ENCODE peak calls at places on chromosomes 12 and 14, in four cellular contexts. C is epithelial cell of esophagus; B is MM.1S; U is CD4-positive, alpha-beta memory T cell. E is an unnamed sample.

GRCh38 chr12:40232602-40233001 is 7.8 kb downstream of the LRRK2 start:
- DNase-seq in C (no peak), B (peak; percentile 15), U (no peak), E (no peak)

GRCh38 chr12:34218193-34219045 is 196.1 kb downstream of the ALG10 start:
- DNase-seq in C (peak; percentile 68), B (peak; percentile 71), U (no peak), E (peak; percentile 66)

GRCh38 chr14:20655851-20656250 is 14.4 kb upstream of the OR6S1 start:
- DNase-seq in C (no peak), B (no peak), U (no peak), E (no peak)

GRCh38 chr14:97066068-97066899 is 269.1 kb downstream of the VRK1 start:
- DNase-seq in C (no peak), B (no peak), U (no peak), E (no peak)

GRCh38 chr14:55580401-55581010 is 499 bp downstream of the KTN1 start:
- DNase-seq in C (peak; percentile 21), B (peak; percentile 26), U (peak; percentile 68), E (no peak)

GRCh38 chr12:68749861-68750260 is 3.9 kb downstream of the SLC35E3 start:
- DNase-seq in C (no peak), B (no peak), U (no peak), E (no peak)

GRCh38 chr12:124698211-124698997 is 131.0 kb upstream of the NCOR2 start:
- DNase-seq in C (no peak), B (no peak), U (no peak), E (no peak)

GRCh38 chr12:124625867-124626675 is 58.7 kb upstream of the NCOR2 start:
- DNase-seq in C (peak; percentile 62), B (no peak), U (no peak), E (no peak)

GRCh38 chr12:570949-571794 is 92.1 kb downstream of the NINJ2 start:
- DNase-seq in C (peak; percentile 93), B (no peak), U (no peak), E (no peak)

GRCh38 chr12:5383961-5384360 is 47.9 kb upstream of the NTF3 start:
- DNase-seq in C (no peak), B (no peak), U (no peak), E (no peak)

GRCh38 chr12:110577717-110578521 is 5.2 kb downstream of the PPTC7 start:
- DNase-seq in C (peak; percentile 94), B (no peak), U (peak; percentile 86), E (no peak)

GRCh38 chr14:80605536-80605935 is 336.0 kb downstream of the CEP128 start:
- DNase-seq in C (no peak), B (no peak), U (no peak), E (no peak)

GRCh38 chr14:60637490-60638452 is 11.5 kb downstream of the SIX1 start:
- DNase-seq in C (peak; percentile 33), B (no peak), U (no peak), E (no peak)

GRCh38 chr14:50772361-50772760 is 58.6 kb downstream of the NIN start:
- DNase-seq in C (no peak), B (no peak), U (no peak), E (no peak)

GRCh38 chr12:20314325-20314724 is 54.0 kb upstream of the PDE3A start:
- DNase-seq in C (no peak), B (no peak), U (no peak), E (no peak)

GRCh38 chr14:101590616-101591015 is 29.3 kb downstream of the DIO3 start:
- DNase-seq in C (no peak), B (no peak), U (no peak), E (no peak)

GRCh38 chr14:23153891-23154796 is 29.3 kb downstream of the SLC7A8 start:
- DNase-seq in C (peak; percentile 90), B (no peak), U (no peak), E (peak; percentile 10)

GRCh38 chr12:91704446-91704845 is 441.2 kb downstream of the BTG1 start:
- DNase-seq in C (peak; percentile 79), B (no peak), U (no peak), E (no peak)

GRCh38 chr14:105281354-105282097 is 19.3 kb downstream of the BRF1 start:
- DNase-seq in C (peak; percentile 72), B (no peak), U (no peak), E (peak; percentile 44)

GRCh38 chr12:69880566-69880965 is 55.5 kb downstream of the MYRFL start:
- DNase-seq in C (peak; percentile 29), B (no peak), U (no peak), E (no peak)

GRCh38 chr12:88388566-88389269 is 191.6 kb downstream of the KITLG start:
- DNase-seq in C (no peak), B (no peak), U (no peak), E (no peak)

GRCh38 chr14:22900088-22900799 is 17.2 kb downstream of the REM2 start:
- DNase-seq in C (peak; percentile 82), B (peak; percentile 23), U (peak; percentile 66), E (peak; percentile 68)

GRCh38 chr14:94031161-94031875 is 5.2 kb downstream of the OTUB2 start:
- DNase-seq in C (no peak), B (no peak), U (no peak), E (no peak)

GRCh38 chr14:104552738-104553125 is 26.8 kb upstream of the C14orf180 start:
- DNase-seq in C (no peak), B (no peak), U (no peak), E (no peak)

GRCh38 chr14:49897965-49898364 is 5.1 kb downstream of the ARF6 start:
- DNase-seq in C (peak; percentile 72), B (no peak), U (no peak), E (no peak)

GRCh38 chr12:47024463-47024862 is 55.0 kb upstream of the PCED1B start:
- DNase-seq in C (no peak), B (no peak), U (no peak), E (no peak)

GRCh38 chr14:84144166-84144565 is 1385.8 kb upstream of the FLRT2 start:
- DNase-seq in C (no peak), B (no peak), U (no peak), E (no peak)

GRCh38 chr12:85559534-85559933 is 276.7 kb downstream of the RASSF9 start:
- DNase-seq in C (no peak), B (no peak), U (no peak), E (no peak)

GRCh38 chr12:24742378-24742777 is 206.5 kb downstream of the BCAT1 start:
- DNase-seq in C (no peak), B (no peak), U (no peak), E (no peak)

GRCh38 chr12:100573499-100574261 is at the start of gene GAS2L3:
- DNase-seq in C (peak; percentile 84), B (peak; percentile 81), U (peak; percentile 42), E (no peak)

GRCh38 chr14:20782280-20782890 is 1.3 kb downstream of the RNASE6 start:
- DNase-seq in C (no peak), B (no peak), U (no peak), E (peak; percentile 67)

GRCh38 chr12:109029411-109029810 is 8.5 kb upstream of the SVOP start:
- DNase-seq in C (no peak), B (no peak), U (no peak), E (no peak)

GRCh38 chr12:87939182-87939581 is 90.0 kb downstream of the C12orf50 start:
- DNase-seq in C (no peak), B (no peak), U (no peak), E (no peak)

GRCh38 chr14:92783813-92784431 is 10.2 kb upstream of the GOLGA5 start:
- DNase-seq in C (peak; percentile 66), B (peak; percentile 70), U (no peak), E (peak; percentile 75)

DNA sequence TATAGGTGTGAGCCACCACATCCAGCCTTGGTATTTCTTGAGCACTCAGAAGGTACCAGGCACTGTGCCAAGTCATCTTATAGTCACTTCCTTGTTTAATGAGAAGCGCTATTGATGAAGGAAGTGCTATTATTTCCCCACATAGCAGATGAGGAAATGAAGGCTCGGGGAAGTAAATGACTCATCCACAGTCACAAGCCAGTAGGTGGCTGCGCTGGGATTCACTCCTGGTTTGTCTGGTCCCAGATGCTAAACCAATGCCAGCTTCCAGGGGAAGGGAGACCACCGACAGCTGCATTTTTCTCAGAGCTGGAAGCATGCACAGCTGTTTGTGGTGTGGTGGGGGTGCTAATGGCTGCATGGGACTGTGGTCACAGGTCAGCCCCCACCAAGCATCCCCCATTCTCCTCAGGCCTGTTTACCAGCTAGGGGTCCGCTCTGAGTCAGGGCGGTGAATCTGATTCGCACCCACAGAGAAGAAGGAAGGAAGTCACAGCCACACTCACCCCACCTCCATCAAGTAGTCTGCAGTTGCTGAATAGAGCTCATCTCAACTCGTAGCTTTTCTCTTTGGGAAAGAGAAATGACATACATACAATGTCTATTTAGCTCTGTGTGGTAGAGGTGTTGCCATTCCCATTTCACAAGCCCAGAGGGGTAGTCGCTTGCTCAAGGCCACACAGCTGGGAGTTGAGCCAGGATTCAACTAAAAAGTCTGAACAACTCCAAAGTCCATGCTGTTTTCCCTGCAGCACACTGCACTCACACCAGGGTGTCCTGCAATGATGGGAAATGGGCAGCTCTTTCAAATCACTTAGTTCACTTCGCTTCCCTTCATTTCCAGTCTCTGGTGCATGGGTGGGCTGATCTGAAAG is 6.3 kb upstream of the LTBP2 start:
- DNase-seq in C (peak; percentile 88), B (no peak), U (peak; percentile 87), E (peak; percentile 74)
- H3K4me3 ChIP-seq in C (no peak overlapping the region), B (no peak overlapping the region), U (peak overlapping the region; percentile 51), E (peak overlapping the region; percentile 18)

GRCh38 chr12:31231611-31232360 is 94.2 kb downstream of the SINHCAF start:
- DNase-seq in C (no peak), B (no peak), U (no peak), E (no peak)
- H3K4me3 ChIP-seq in C (no peak overlapping the region), B (no peak overlapping the region), U (no peak overlapping the region), E (no peak overlapping the region)

GRCh38 chr12:112892821-112893220 is 13.9 kb upstream of the OAS1 start:
- DNase-seq in C (no peak), B (no peak), U (no peak), E (no peak)
- H3K4me3 ChIP-seq in C (no peak overlapping the region), B (no peak overlapping the region), U (no peak overlapping the region), E (no peak overlapping the region)

GRCh38 chr14:58068306-58068705 is 83.7 kb downstream of the ARMH4 start:
- DNase-seq in C (no peak), B (no peak), U (no peak), E (no peak)

GRCh38 chr14:58077621-58078020 is 74.4 kb downstream of the ARMH4 start:
- DNase-seq in C (no peak), B (no peak), U (no peak), E (no peak)

GRCh38 chr14:58071341-58071740 is 80.7 kb downstream of the ARMH4 start:
- DNase-seq in C (no peak), B (no peak), U (no peak), E (no peak)

GRCh38 chr14:58073516-58073915 is 78.5 kb downstream of the ARMH4 start:
- DNase-seq in C (no peak), B (no peak), U (no peak), E (peak; percentile 29)

DNA sequence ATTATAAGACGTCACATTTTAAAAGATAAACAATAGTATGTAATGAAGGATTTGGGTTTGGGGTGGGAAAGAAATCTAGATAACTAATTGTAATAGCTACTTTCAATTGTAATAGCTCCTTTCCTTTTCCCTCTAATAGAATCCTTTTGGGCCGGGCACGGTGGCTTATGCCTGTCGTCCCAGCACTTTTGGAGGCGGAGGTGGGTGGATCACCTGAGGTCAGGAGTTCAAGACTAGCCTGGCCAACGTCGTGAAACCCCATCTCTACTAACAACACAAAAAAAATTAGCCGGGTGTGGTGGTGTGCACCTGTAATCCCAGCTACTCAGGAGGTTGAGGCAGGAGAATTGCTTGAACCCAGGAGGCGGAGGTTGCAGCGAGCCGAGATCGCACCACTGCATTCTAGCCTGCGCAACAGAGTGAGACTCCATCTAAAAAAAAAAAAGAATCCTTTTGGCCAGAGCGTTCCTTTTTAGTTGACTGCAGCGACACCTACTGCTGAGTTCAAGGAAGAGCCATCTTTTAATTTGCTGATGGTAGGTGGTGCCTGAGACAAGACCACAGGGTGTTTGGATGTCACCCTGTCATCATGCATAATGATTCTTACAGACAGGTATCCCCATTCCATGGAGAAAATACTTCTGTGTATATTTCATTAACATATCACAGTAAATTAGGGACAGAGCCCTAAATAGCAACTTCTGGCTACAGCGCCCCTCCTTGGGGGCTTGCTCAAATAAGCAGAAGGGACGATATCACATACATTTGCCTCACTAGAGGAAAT is 79.5 kb downstream of the ARMH4 start:
- DNase-seq in C (peak; percentile 77), B (peak; percentile 48), U (no peak), E (peak; percentile 81)
- H3K4me3 ChIP-seq in C (no peak overlapping the region), B (no peak overlapping the region), U (no peak overlapping the region), E (no peak overlapping the region)